ENCODE peak calls at places on chromosomes 16 and 17, in eight cellular contexts. C is GM23338, P is GM12878, F is K562, M is HCT116, R is H1, Q is HepG2, J is endothelial cell of umbilical vein. I is an unnamed sample.

GRCh38 chr17:40122944-40123810 is 1.4 kb downstream of the MSL1 start:
- DNase-seq in C (peak; percentile 86), P (no peak), F (peak; percentile 72), M (no peak), R (no peak), Q (no peak), J (peak; percentile 60), I (no peak)

GRCh38 chr16:642189-643049 is 791 bp downstream of the MCRIP2 start:
- DNase-seq in C (peak; percentile 63), P (no peak), F (peak; percentile 75), M (no peak), R (no peak), Q (peak; percentile 60), J (no peak), I (no peak)

GRCh38 chr17:72185571-72185970 is 64.8 kb downstream of the SOX9 start:
- DNase-seq in C (no peak), P (no peak), F (no peak), M (no peak), R (no peak), Q (no peak), J (no peak), I (no peak)

GRCh38 chr17:74052993-74053744 is 150.3 kb upstream of the RPL38 start:
- DNase-seq in C (peak; percentile 53), P (no peak), F (no peak), M (no peak), R (no peak), Q (no peak), J (no peak), I (no peak)

GRCh38 chr16:27179500-27180072 is 23.7 kb upstream of the KDM8 start:
- DNase-seq in C (peak; percentile 91), P (peak; percentile 55), F (peak; percentile 85), M (peak; percentile 58), R (peak; percentile 50), Q (peak; percentile 72), J (peak; percentile 77), I (no peak)

GRCh38 chr16:69236319-69236718 is 49.4 kb downstream of the SNTB2 start:
- DNase-seq in C (no peak), P (no peak), F (no peak), M (no peak), R (no peak), Q (no peak), J (no peak), I (no peak)

GRCh38 chr16:28090646-28091377 is 27.3 kb upstream of the GSG1L start:
- DNase-seq in C (peak; percentile 94), P (no peak), F (peak; percentile 47), M (no peak), R (peak; percentile 66), Q (no peak), J (no peak), I (no peak)

GRCh38 chr16:12433691-12434390 is 369.8 kb downstream of the CPPED1 start:
- DNase-seq in C (no peak), P (no peak), F (no peak), M (no peak), R (no peak), Q (peak; percentile 41), J (no peak), I (no peak)

GRCh38 chr16:85543536-85543935 is 69.6 kb upstream of the GSE1 start:
- DNase-seq in C (no peak), P (no peak), F (no peak), M (no peak), R (no peak), Q (no peak), J (no peak), I (no peak)

GRCh38 chr16:54175552-54176375 is 110.8 kb downstream of the IRX3 start:
- DNase-seq in C (no peak), P (no peak), F (no peak), M (no peak), R (no peak), Q (peak; percentile 97), J (no peak), I (no peak)

GRCh38 chr17:1995321-1996242 is 29.6 kb downstream of the RTN4RL1 start:
- DNase-seq in C (no peak), P (no peak), F (no peak), M (no peak), R (no peak), Q (peak; percentile 71), J (no peak), I (no peak)

GRCh38 chr16:19068237-19068815 is 912 bp downstream of the COQ7 start:
- DNase-seq in C (no peak), P (no peak), F (no peak), M (no peak), R (no peak), Q (no peak), J (no peak), I (no peak)

GRCh38 chr17:75832652-75833400 is 11.4 kb downstream of the UNC13D start:
- DNase-seq in C (peak; percentile 85), P (no peak), F (no peak), M (no peak), R (no peak), Q (no peak), J (no peak), I (no peak)

GRCh38 chr16:75733305-75734141 is 7.2 kb upstream of the CPHXL start:
- DNase-seq in C (no peak), P (no peak), F (peak; percentile 6), M (no peak), R (no peak), Q (no peak), J (no peak), I (no peak)

GRCh38 chr16:23236983-23237382 is 54.4 kb downstream of the SCNN1G start:
- DNase-seq in C (no peak), P (no peak), F (no peak), M (no peak), R (no peak), Q (no peak), J (no peak), I (no peak)

GRCh38 chr16:57134982-57135381 is 42.6 kb downstream of the CPNE2 start:
- DNase-seq in C (no peak), P (no peak), F (no peak), M (no peak), R (no peak), Q (no peak), J (no peak), I (no peak)

GRCh38 chr16:55372792-55373488 is 48.9 kb downstream of the IRX6 start:
- DNase-seq in C (no peak), P (no peak), F (no peak), M (no peak), R (no peak), Q (no peak), J (no peak), I (no peak)

GRCh38 chr17:36829676-36830075 is 107.6 kb upstream of the LHX1 start:
- DNase-seq in C (no peak), P (no peak), F (no peak), M (no peak), R (no peak), Q (no peak), J (no peak), I (no peak)

GRCh38 chr17:74842599-74843351 is 16.9 kb downstream of the GRIN2C start:
- DNase-seq in C (peak; percentile 89), P (no peak), F (peak; percentile 48), M (peak; percentile 56), R (no peak), Q (peak; percentile 52), J (peak; percentile 82), I (no peak)

GRCh38 chr17:7717756-7718350 is 309 bp downstream of the DNAH2 start:
- DNase-seq in C (peak; percentile 52), P (no peak), F (no peak), M (no peak), R (no peak), Q (no peak), J (no peak), I (no peak)
- TF ChIP-seq EZH2 in C (no peak), P (no peak), F (no peak), M (no peak), R (no peak), Q (no peak), J (no peak), I (no peak)

GRCh38 chr16:73019456-73020362 is 28.2 kb downstream of the ZFHX3 start:
- DNase-seq in C (no peak), P (no peak), F (peak; percentile 7), M (peak; percentile 45), R (no peak), Q (no peak), J (peak; percentile 53), I (no peak)

GRCh38 chr16:73021866-73022495 is 25.9 kb downstream of the ZFHX3 start:
- DNase-seq in C (no peak), P (no peak), F (no peak), M (no peak), R (no peak), Q (no peak), J (no peak), I (no peak)

GRCh38 chr16:73018796-73019455 is 29.0 kb downstream of the ZFHX3 start:
- DNase-seq in C (no peak), P (no peak), F (no peak), M (no peak), R (no peak), Q (no peak), J (no peak), I (no peak)

GRCh38 chr16:73022534-73022933 is 25.4 kb downstream of the ZFHX3 start:
- DNase-seq in C (no peak), P (no peak), F (no peak), M (no peak), R (no peak), Q (no peak), J (no peak), I (no peak)

GRCh38 chr16:73020409-73020884 is 27.5 kb downstream of the ZFHX3 start:
- DNase-seq in C (no peak), P (no peak), F (peak; percentile 9), M (peak; percentile 72), R (no peak), Q (peak; percentile 92), J (peak; percentile 89), I (no peak)
- H3K4me3 ChIP-seq in C (no peak overlapping the region), P (no peak overlapping the region), F (no peak overlapping the region), M (no peak overlapping the region), R (no peak overlapping the region), Q (no peak overlapping the region), J (no peak overlapping the region), I (no peak overlapping the region)

GRCh38 chr17:55456307-55457240 is 34.9 kb upstream of the MMD start:
- DNase-seq in C (no peak), P (no peak), F (no peak), M (no peak), R (no peak), Q (no peak), J (no peak), I (no peak)

GRCh38 chr17:55458287-55458900 is 36.8 kb upstream of the MMD start:
- DNase-seq in C (no peak), P (no peak), F (no peak), M (no peak), R (no peak), Q (no peak), J (no peak), I (no peak)

GRCh38 chr17:55451758-55452468 is 30.3 kb upstream of the MMD start:
- DNase-seq in C (no peak), P (no peak), F (no peak), M (no peak), R (no peak), Q (no peak), J (no peak), I (no peak)

GRCh38 chr17:55453836-55454557 is 32.4 kb upstream of the MMD start:
- DNase-seq in C (peak; percentile 14), P (no peak), F (peak; percentile 30), M (no peak), R (no peak), Q (no peak), J (no peak), I (no peak)

GRCh38 chr17:55454906-55455474 is 33.4 kb upstream of the MMD start:
- DNase-seq in C (no peak), P (no peak), F (no peak), M (no peak), R (no peak), Q (peak; percentile 98), J (no peak), I (no peak)
- TF ChIP-seq POLR2AphosphoS5 in C (no peak), P (no peak), F (no peak), M (no peak), R (no peak), Q (no peak), J (no peak), I (no peak)

GRCh38 chr17:34581446-34582184 is 2.2 kb downstream of the TMEM132E start:
- DNase-seq in C (peak; percentile 53), P (no peak), F (no peak), M (no peak), R (no peak), Q (no peak), J (no peak), I (no peak)
- TF ChIP-seq EZH2 in C (peak; percentile 33), P (no peak), F (no peak), M (no peak), R (peak; percentile 18), Q (no peak), J (peak; percentile 91), I (peak; percentile 63)